ENCODE peak calls at places on chromosomes 7 and 10, in four cellular contexts. One of them, this sample, is unnamed.

GRCh38 chr10:62829622-62830021 is 13.5 kb upstream of the EGR2 start:
- DNase-seq in PC-3: no peak
- DNase-seq in HFFc6: no peak
- DNase-seq in gastrocnemius medialis: no peak
- DNase-seq in this sample: no peak

GRCh38 chr10:60346661-60347060 is 43.0 kb downstream of the ANK3 start:
- DNase-seq in PC-3: no peak
- DNase-seq in HFFc6: no peak
- DNase-seq in gastrocnemius medialis: no peak
- DNase-seq in this sample: no peak

GRCh38 chr7:157477550-157478212 is 140.9 kb downstream of the DNAJB6 start:
- DNase-seq in PC-3: no peak
- DNase-seq in HFFc6: no peak
- DNase-seq in gastrocnemius medialis: no peak
- DNase-seq in this sample: no peak

GRCh38 chr10:32307609-32308008 is 39.3 kb downstream of the EPC1 start:
- DNase-seq in PC-3: no peak
- DNase-seq in HFFc6: no peak
- DNase-seq in gastrocnemius medialis: no peak
- DNase-seq in this sample: no peak

GRCh38 chr10:104337985-104338735 is at the start of gene ITPRIP:
- DNase-seq in PC-3: peak; percentile 67
- DNase-seq in HFFc6: peak; percentile 70
- DNase-seq in gastrocnemius medialis: peak; percentile 56
- DNase-seq in this sample: no peak

GRCh38 chr7:81846398-81846797 is 76.6 kb upstream of the HGF start:
- DNase-seq in PC-3: no peak
- DNase-seq in HFFc6: peak; percentile 42
- DNase-seq in gastrocnemius medialis: peak; percentile 1
- DNase-seq in this sample: no peak

GRCh38 chr10:5291501-5292195 is 73.1 kb upstream of the UCN3 start:
- DNase-seq in PC-3: peak; percentile 67
- DNase-seq in HFFc6: peak; percentile 78
- DNase-seq in gastrocnemius medialis: peak; percentile 31
- DNase-seq in this sample: no peak

GRCh38 chr10:49649294-49649693 is 30.2 kb upstream of the C10orf53 start:
- DNase-seq in PC-3: no peak
- DNase-seq in HFFc6: no peak
- DNase-seq in gastrocnemius medialis: no peak
- DNase-seq in this sample: peak; percentile 34

GRCh38 chr7:21566094-21566493 is 23.3 kb downstream of the DNAH11 start:
- DNase-seq in PC-3: peak; percentile 13
- DNase-seq in HFFc6: no peak
- DNase-seq in gastrocnemius medialis: no peak
- DNase-seq in this sample: no peak

GRCh38 chr10:129962558-129963075 is 1.5 kb downstream of the EBF3 start:
- DNase-seq in PC-3: no peak
- DNase-seq in HFFc6: no peak
- DNase-seq in gastrocnemius medialis: no peak
- DNase-seq in this sample: no peak

GRCh38 chr10:96719205-96719604 is 1.1 kb downstream of the PIK3AP1 start:
- DNase-seq in PC-3: no peak
- DNase-seq in HFFc6: no peak
- DNase-seq in gastrocnemius medialis: no peak
- DNase-seq in this sample: no peak

GRCh38 chr10:98172495-98172894 is 38.0 kb downstream of the R3HCC1L start:
- DNase-seq in PC-3: no peak
- DNase-seq in HFFc6: no peak
- DNase-seq in gastrocnemius medialis: no peak
- DNase-seq in this sample: no peak

GRCh38 chr7:116569737-116570136 is 44.9 kb downstream of the CAV1 start:
- DNase-seq in PC-3: peak; percentile 84
- DNase-seq in HFFc6: peak; percentile 95
- DNase-seq in gastrocnemius medialis: no peak
- DNase-seq in this sample: no peak

GRCh38 chr10:28532223-28532508 is 752 bp upstream of the WAC start:
- DNase-seq in PC-3: peak; percentile 6
- DNase-seq in HFFc6: peak; percentile 38
- DNase-seq in gastrocnemius medialis: peak; percentile 6
- DNase-seq in this sample: peak; percentile 93

GRCh38 chr7:44891372-44891771 is 6.0 kb upstream of the PURB start:
- DNase-seq in PC-3: no peak
- DNase-seq in HFFc6: no peak
- DNase-seq in gastrocnemius medialis: no peak
- DNase-seq in this sample: no peak

GRCh38 chr7:68461430-68461829 is 1136.8 kb upstream of the AUTS2 start:
- DNase-seq in PC-3: no peak
- DNase-seq in HFFc6: no peak
- DNase-seq in gastrocnemius medialis: no peak
- DNase-seq in this sample: no peak

GRCh38 chr7:136637826-136638225 is 230.6 kb upstream of the CHRM2 start:
- DNase-seq in PC-3: no peak
- DNase-seq in HFFc6: no peak
- DNase-seq in gastrocnemius medialis: no peak
- DNase-seq in this sample: no peak

GRCh38 chr7:88268858-88269257 is 37.8 kb downstream of the STEAP4 start:
- DNase-seq in PC-3: no peak
- DNase-seq in HFFc6: no peak
- DNase-seq in gastrocnemius medialis: no peak
- DNase-seq in this sample: no peak

GRCh38 chr10:90718185-90718584 is 139.7 kb downstream of the HTR7 start:
- DNase-seq in PC-3: peak; percentile 25
- DNase-seq in HFFc6: no peak
- DNase-seq in gastrocnemius medialis: no peak
- DNase-seq in this sample: no peak

GRCh38 chr7:117405519-117405918 is 21.8 kb downstream of the ASZ1 start:
- DNase-seq in PC-3: peak; percentile 11
- DNase-seq in HFFc6: no peak
- DNase-seq in gastrocnemius medialis: no peak
- DNase-seq in this sample: no peak

GRCh38 chr7:156889089-156889488 is 3.9 kb downstream of the LMBR1 start:
- DNase-seq in PC-3: no peak
- DNase-seq in HFFc6: no peak
- DNase-seq in gastrocnemius medialis: no peak
- DNase-seq in this sample: no peak

GRCh38 chr7:6183006-6183405 is 89.4 kb downstream of the CYTH3 start:
- DNase-seq in PC-3: no peak
- DNase-seq in HFFc6: no peak
- DNase-seq in gastrocnemius medialis: no peak
- DNase-seq in this sample: no peak

GRCh38 chr10:78462221-78462620 is 428.6 kb downstream of the RPS24 start:
- DNase-seq in PC-3: peak; percentile 70
- DNase-seq in HFFc6: no peak
- DNase-seq in gastrocnemius medialis: no peak
- DNase-seq in this sample: peak; percentile 36

GRCh38 chr7:129438281-129438838 is 4.1 kb downstream of the STRIP2 start:
- DNase-seq in PC-3: no peak
- DNase-seq in HFFc6: no peak
- DNase-seq in gastrocnemius medialis: no peak
- DNase-seq in this sample: no peak

GRCh38 chr10:122374859-122375721 is 582 bp downstream of the PLEKHA1 start:
- DNase-seq in PC-3: peak; percentile 41
- DNase-seq in HFFc6: peak; percentile 28
- DNase-seq in gastrocnemius medialis: no peak
- DNase-seq in this sample: no peak

GRCh38 chr10:89301721-89302445 is at the start of gene IFIT2:
- DNase-seq in PC-3: peak; percentile 71
- DNase-seq in HFFc6: peak; percentile 78
- DNase-seq in gastrocnemius medialis: peak; percentile 65
- DNase-seq in this sample: no peak

GRCh38 chr10:21757601-21757901 is 223.5 kb downstream of the MLLT10 start:
- DNase-seq in PC-3: no peak
- DNase-seq in HFFc6: no peak
- DNase-seq in gastrocnemius medialis: no peak
- DNase-seq in this sample: no peak

GRCh38 chr10:132306951-132307751 is 599 bp downstream of the STK32C start:
- DNase-seq in PC-3: peak; percentile 46
- DNase-seq in HFFc6: no peak
- DNase-seq in gastrocnemius medialis: no peak
- DNase-seq in this sample: peak; percentile 91

GRCh38 chr7:50068026-50068425 is 25.0 kb downstream of the ZPBP start:
- DNase-seq in PC-3: peak; percentile 49
- DNase-seq in HFFc6: no peak
- DNase-seq in gastrocnemius medialis: no peak
- DNase-seq in this sample: no peak

GRCh38 chr7:5063698-5064097 is 18.0 kb downstream of the RBAK start:
- DNase-seq in PC-3: no peak
- DNase-seq in HFFc6: no peak
- DNase-seq in gastrocnemius medialis: no peak
- DNase-seq in this sample: no peak

GRCh38 chr7:91196058-91196457 is 68.2 kb upstream of the FZD1 start:
- DNase-seq in PC-3: no peak
- DNase-seq in HFFc6: no peak
- DNase-seq in gastrocnemius medialis: no peak
- DNase-seq in this sample: no peak

GRCh38 chr10:72886596-72887522 is 6.7 kb upstream of the OIT3 start:
- DNase-seq in PC-3: no peak
- DNase-seq in HFFc6: no peak
- DNase-seq in gastrocnemius medialis: no peak
- DNase-seq in this sample: no peak

GRCh38 chr7:5424689-5425506 is 1.3 kb upstream of the TNRC18 start:
- DNase-seq in PC-3: peak; percentile 51
- DNase-seq in HFFc6: peak; percentile 17
- DNase-seq in gastrocnemius medialis: no peak
- DNase-seq in this sample: no peak

GRCh38 chr7:118175751-118176150 is 8.2 kb upstream of the LSM8 start:
- DNase-seq in PC-3: no peak
- DNase-seq in HFFc6: no peak
- DNase-seq in gastrocnemius medialis: no peak
- DNase-seq in this sample: no peak

GRCh38 chr10:27564880-27565279 is 60.8 kb downstream of the RAB18 start:
- DNase-seq in PC-3: no peak
- DNase-seq in HFFc6: no peak
- DNase-seq in gastrocnemius medialis: no peak
- DNase-seq in this sample: no peak

GRCh38 chr7:158816271-158816670 is 13.0 kb downstream of the ESYT2 start:
- DNase-seq in PC-3: no peak
- DNase-seq in HFFc6: no peak
- DNase-seq in gastrocnemius medialis: no peak
- DNase-seq in this sample: no peak

GRCh38 chr7:79876769-79877362 is 257.8 kb upstream of the GNAI1 start:
- DNase-seq in PC-3: peak; percentile 91
- DNase-seq in HFFc6: peak; percentile 92
- DNase-seq in gastrocnemius medialis: no peak
- DNase-seq in this sample: no peak

GRCh38 chr7:157985636-157986035 is 602.0 kb downstream of the PTPRN2 start:
- DNase-seq in PC-3: no peak
- DNase-seq in HFFc6: no peak
- DNase-seq in gastrocnemius medialis: no peak
- DNase-seq in this sample: peak; percentile 74

GRCh38 chr10:16835223-16835622 is 18.0 kb upstream of the RSU1 start:
- DNase-seq in PC-3: no peak
- DNase-seq in HFFc6: no peak
- DNase-seq in gastrocnemius medialis: no peak
- DNase-seq in this sample: no peak

GRCh38 chr10:128051548-128051947 is 74.7 kb downstream of the MKI67 start:
- DNase-seq in PC-3: no peak
- DNase-seq in HFFc6: no peak
- DNase-seq in gastrocnemius medialis: no peak
- DNase-seq in this sample: peak; percentile 24
- TF ChIP-seq CTCF in PC-3: no peak
- TF ChIP-seq CTCF in HFFc6: no peak
- TF ChIP-seq CTCF in gastrocnemius medialis: no peak
- TF ChIP-seq CTCF in this sample: no peak

DNA sequence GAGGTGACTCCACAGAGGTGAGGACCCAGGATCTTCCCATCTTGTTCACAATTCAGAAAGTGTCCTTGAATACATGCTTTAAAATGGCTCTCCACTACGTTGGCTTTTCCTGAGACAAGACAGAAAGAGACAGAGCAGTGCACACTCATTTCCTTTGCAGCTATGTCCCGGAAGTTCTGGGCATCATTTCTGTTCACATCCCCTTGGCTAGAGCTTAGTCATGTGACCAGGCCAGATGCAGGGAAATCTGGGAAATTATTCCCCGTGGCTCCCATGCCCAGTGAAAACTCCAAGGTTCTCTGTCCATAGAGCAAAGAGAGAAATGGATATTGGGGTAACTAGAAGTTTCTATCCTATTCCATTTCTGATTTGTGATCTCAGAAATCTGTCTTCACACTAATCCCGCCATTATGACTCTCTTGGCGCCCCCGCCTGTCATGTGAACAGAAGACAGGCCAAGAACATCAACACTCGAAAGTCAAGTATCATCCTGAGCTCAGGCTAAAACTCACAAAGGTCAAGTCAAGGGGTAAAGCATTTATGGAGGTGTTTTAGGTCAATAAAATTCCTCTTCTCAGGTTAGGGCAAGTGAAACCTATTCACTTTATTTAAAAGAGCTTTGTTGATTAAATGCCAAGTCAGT is 251.4 kb upstream of the HABP2 start:
- DNase-seq in PC-3: no peak
- DNase-seq in HFFc6: no peak
- DNase-seq in gastrocnemius medialis: no peak
- DNase-seq in this sample: no peak
- TF ChIP-seq CTCF in PC-3: peak; percentile 17
- TF ChIP-seq CTCF in HFFc6: peak; percentile 12
- TF ChIP-seq CTCF in gastrocnemius medialis: no peak
- TF ChIP-seq CTCF in this sample: peak; percentile 26

GRCh38 chr7:132703742-132704141 is 127.5 kb upstream of the PLXNA4 start:
- DNase-seq in PC-3: no peak
- DNase-seq in HFFc6: no peak
- DNase-seq in gastrocnemius medialis: no peak
- DNase-seq in this sample: no peak
- TF ChIP-seq CTCF in PC-3: no peak
- TF ChIP-seq CTCF in HFFc6: peak; percentile 23
- TF ChIP-seq CTCF in gastrocnemius medialis: no peak
- TF ChIP-seq CTCF in this sample: no peak

GRCh38 chr10:71693377-71693776 is 26.2 kb downstream of the C10orf105 start:
- DNase-seq in PC-3: peak; percentile 20
- DNase-seq in HFFc6: no peak
- DNase-seq in gastrocnemius medialis: no peak
- DNase-seq in this sample: no peak

GRCh38 chr10:71694039-71694471 is 25.5 kb downstream of the C10orf105 start:
- DNase-seq in PC-3: no peak
- DNase-seq in HFFc6: no peak
- DNase-seq in gastrocnemius medialis: no peak
- DNase-seq in this sample: no peak

GRCh38 chr10:71695502-71696476 is 23.8 kb downstream of the C10orf105 start:
- DNase-seq in PC-3: no peak
- DNase-seq in HFFc6: no peak
- DNase-seq in gastrocnemius medialis: no peak
- DNase-seq in this sample: no peak

GRCh38 chr10:71692598-71693307 is 26.8 kb downstream of the C10orf105 start:
- DNase-seq in PC-3: no peak
- DNase-seq in HFFc6: no peak
- DNase-seq in gastrocnemius medialis: no peak
- DNase-seq in this sample: no peak

GRCh38 chr10:71694567-71694968 is 25.0 kb downstream of the C10orf105 start:
- DNase-seq in PC-3: no peak
- DNase-seq in HFFc6: no peak
- DNase-seq in gastrocnemius medialis: peak; percentile 19
- DNase-seq in this sample: no peak
- TF ChIP-seq CTCF in PC-3: no peak
- TF ChIP-seq CTCF in HFFc6: no peak
- TF ChIP-seq CTCF in gastrocnemius medialis: no peak
- TF ChIP-seq CTCF in this sample: no peak

This sample was measured in chondrocyte.